ENCODE peak calls at places on chromosomes 6 and 20, in seven cellular contexts. M, E, A, B, V, F and O are unnamed samples.

GRCh38 chr20:49620364-49621240 is 52.7 kb upstream of the PTGIS start:
- DNase-seq in F (no peak), V (no peak), A (no peak), M (no peak), E (no peak), B (peak), O (no peak)

GRCh38 chr6:36114798-36115408 is 15.4 kb upstream of the MAPK13 start:
- DNase-seq in M (no peak), E (no peak), F (no peak), A (no peak), B (peak), V (no peak), O (peak)

GRCh38 chr6:145547596-145548325 is 187.6 kb downstream of the EPM2A start:
- DNase-seq in F (no peak), B (no peak), M (no peak), V (no peak), A (no peak), E (no peak), O (no peak)

GRCh38 chr20:57596998-57597939 is 23.0 kb downstream of the ZBP1 start:
- DNase-seq in B (no peak), F (peak), V (peak), A (peak), E (peak), M (peak), O (peak)

GRCh38 chr6:40882321-40882720 is 156.7 kb downstream of the UNC5CL start:
- DNase-seq in V (no peak), A (no peak), F (no peak), E (no peak), B (no peak), M (peak), O (no peak)

GRCh38 chr6:33297956-33298772 is 578 bp downstream of the RGL2 start:
- DNase-seq in B (no peak), F (peak), M (peak), V (peak), A (peak), E (peak), O (peak)

GRCh38 chr20:5844063-5844681 is 94.0 kb downstream of the SHLD1 start:
- DNase-seq in M (no peak), B (peak), A (peak), F (no peak), E (no peak), V (peak), O (no peak)

GRCh38 chr6:6766230-6766905 is 177.8 kb downstream of the LY86 start:
- DNase-seq in B (no peak), M (no peak), F (no peak), E (no peak), A (no peak), V (no peak), O (no peak)

GRCh38 chr6:155026366-155027045 is 31.4 kb downstream of the TIAM2 start:
- DNase-seq in B (no peak), E (no peak), M (no peak), F (no peak), V (peak), A (peak), O (no peak)

DNA sequence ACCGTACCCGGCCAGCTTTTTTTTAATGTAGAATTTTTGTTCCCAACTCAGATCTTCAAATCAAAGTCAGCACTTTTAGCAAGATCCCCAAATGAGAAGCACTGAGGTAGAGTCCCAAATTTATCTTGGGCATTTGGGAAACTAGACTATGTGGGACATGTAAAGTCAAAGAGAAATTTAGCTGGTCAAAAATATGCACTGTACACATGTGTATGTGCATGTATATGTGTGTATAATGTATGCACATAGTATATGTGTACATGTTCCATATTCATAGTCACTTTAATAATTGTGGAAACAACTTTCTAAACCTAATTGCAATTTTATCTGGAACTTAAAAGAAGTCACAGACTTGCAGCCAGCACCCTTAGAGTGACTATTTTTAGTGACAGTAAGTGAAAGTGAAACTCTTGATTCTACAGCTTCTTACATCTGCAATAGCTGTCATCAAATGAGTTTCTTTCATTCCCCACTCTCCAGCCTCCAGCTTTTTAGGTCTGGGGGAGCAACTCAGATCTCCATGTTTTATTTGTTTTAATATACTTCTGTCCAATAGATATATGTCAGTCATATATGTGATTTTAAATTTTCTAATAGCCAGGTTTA is 53.6 kb downstream of the CDC40 start:
- DNase-seq in E (no peak), F (no peak), V (no peak), A (no peak), M (no peak), B (peak), O (no peak)
- TF ChIP-seq JUND in E (no peak), F (no peak), V (no peak), A (no peak), M (no peak), B (no peak), O (no peak)

GRCh38 chr20:41392295-41392694 is 25.7 kb upstream of the EMILIN3 start:
- DNase-seq in V (no peak), F (no peak), B (no peak), M (no peak), A (no peak), E (no peak), O (no peak)
- TF ChIP-seq JUND in V (no peak), F (no peak), B (no peak), M (no peak), A (no peak), E (no peak), O (no peak)

GRCh38 chr6:2209226-2209809 is 36.1 kb downstream of the GMDS start:
- DNase-seq in E (peak), A (peak), B (peak), V (peak), M (peak), F (peak), O (peak)
- TF ChIP-seq JUND in E (no peak), A (no peak), B (no peak), V (no peak), M (no peak), F (no peak), O (no peak)

GRCh38 chr6:121436966-121437756 is 1.7 kb downstream of the GJA1 start:
- DNase-seq in M (peak), A (no peak), B (no peak), F (no peak), V (no peak), E (no peak), O (peak)
- TF ChIP-seq JUND in M (peak), A (no peak), B (no peak), F (no peak), V (no peak), E (no peak), O (no peak)

GRCh38 chr20:36402708-36403107 is 96.6 kb downstream of the DLGAP4 start:
- DNase-seq in F (no peak), V (no peak), A (no peak), E (no peak), M (no peak), B (no peak), O (no peak)
- TF ChIP-seq JUND in F (no peak), V (no peak), A (no peak), E (no peak), M (no peak), B (no peak), O (no peak)

DNA sequence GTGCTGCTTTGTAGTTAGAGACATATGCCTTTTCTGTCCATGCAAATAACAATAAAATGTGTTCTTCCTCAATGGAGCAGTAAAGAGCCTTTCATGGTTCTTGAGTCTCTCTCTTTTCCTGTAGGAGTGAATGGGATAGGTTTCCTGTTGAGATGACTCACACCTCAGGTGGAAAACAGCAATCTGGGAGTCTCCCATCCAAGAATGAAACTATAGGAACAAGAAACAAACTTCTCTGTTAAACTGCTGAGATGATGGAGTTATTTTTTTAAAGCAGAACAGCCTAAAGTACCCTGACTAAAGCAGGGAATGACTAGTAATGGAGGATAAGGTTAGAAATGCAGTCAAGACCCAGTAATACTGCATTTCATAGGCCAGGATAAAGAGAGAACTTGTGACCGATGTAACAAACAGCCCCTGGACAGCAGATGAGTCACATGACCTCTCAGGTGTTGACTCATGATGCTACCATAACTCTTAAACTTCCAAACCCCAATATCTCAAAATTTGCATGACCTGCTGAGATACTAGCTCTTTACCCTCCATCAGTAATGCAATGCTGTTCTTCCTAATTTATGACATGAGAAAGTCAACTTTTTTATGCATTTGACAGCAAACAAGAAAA is 548.9 kb downstream of the CBLN4 start:
- DNase-seq in A (no peak), E (no peak), F (no peak), B (no peak), V (no peak), M (no peak), O (no peak)
- TF ChIP-seq JUND in A (no peak), E (no peak), F (no peak), B (no peak), V (no peak), M (no peak), O (no peak)

DNA sequence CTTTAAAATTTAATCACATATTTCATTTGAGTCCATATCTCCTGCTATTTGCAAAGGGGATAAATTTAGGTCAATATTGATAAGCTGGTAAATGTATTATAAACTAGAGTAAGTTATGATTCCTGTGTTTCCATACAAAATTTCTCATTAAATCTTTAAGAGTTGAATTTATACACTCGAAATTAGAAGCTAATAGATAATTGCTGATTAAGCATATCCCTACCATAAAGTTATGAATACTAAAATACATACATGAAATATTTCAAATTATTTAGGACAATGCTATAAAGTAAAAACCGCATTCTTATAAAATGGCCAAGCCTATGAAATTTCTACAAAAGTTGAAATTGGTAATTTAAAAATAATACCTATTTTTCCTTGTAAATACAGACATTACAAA is 71.5 kb downstream of the FAM184A start:
- DNase-seq in V (no peak), A (no peak), E (no peak), F (no peak), B (no peak), M (no peak), O (no peak)
- TF ChIP-seq JUND in V (no peak), A (no peak), E (no peak), F (no peak), B (no peak), M (no peak), O (no peak)

GRCh38 chr6:115487331-115487730 is 573.4 kb downstream of the FRK start:
- DNase-seq in B (no peak), V (no peak), E (no peak), A (no peak), M (no peak), F (no peak), O (no peak)

GRCh38 chr6:115485400-115485799 is 575.3 kb downstream of the FRK start:
- DNase-seq in F (no peak), M (no peak), A (no peak), B (no peak), V (no peak), E (no peak), O (no peak)
- TF ChIP-seq JUND in F (no peak), M (no peak), A (no peak), B (no peak), V (no peak), E (no peak), O (no peak)

GRCh38 chr20:46482864-46483263 is 30.5 kb downstream of the ZNF334 start:
- DNase-seq in F (no peak), V (no peak), M (no peak), E (no peak), A (no peak), B (no peak), O (no peak)
- TF ChIP-seq JUND in F (no peak), V (no peak), M (no peak), E (no peak), A (no peak), B (no peak), O (no peak)

GRCh38 chr6:88077305-88077704 is 29.7 kb downstream of the SPACA1 start:
- DNase-seq in V (no peak), E (no peak), M (no peak), F (no peak), A (no peak), B (no peak), O (no peak)
- TF ChIP-seq JUND in V (no peak), E (no peak), M (no peak), F (no peak), A (no peak), B (no peak), O (no peak)